ENCODE peak calls at places on chromosomes 2 and 18, in five cellular contexts. S, G, A, F and E are unnamed samples.
A peak's percentile ranks its signal among the peaks of the same experiment; 100 is the strongest.

GRCh38 chr18:45496746-45497145 is 118.5 kb upstream of the SLC14A2 start:
- DNase-seq in S (no peak), A (no peak), F (no peak), G (no peak), E (no peak)

GRCh38 chr18:58190842-58191530 is 147.0 kb downstream of the NEDD4L start:
- DNase-seq in F (no peak), A (no peak), S (peak; percentile 40), G (no peak), E (no peak)

GRCh38 chr2:28350791-28351285 is 41.8 kb upstream of the FOSL2 start:
- DNase-seq in S (no peak), G (no peak), A (peak; percentile 11), F (no peak), E (no peak)

GRCh38 chr18:25732862-25733261 is 357.6 kb downstream of the SS18 start:
- DNase-seq in A (no peak), S (no peak), G (no peak), F (no peak), E (no peak)

GRCh38 chr2:108409768-108410167 is 32.0 kb downstream of the SULT1C4 start:
- DNase-seq in G (no peak), S (peak; percentile 72), A (no peak), F (no peak), E (no peak)

GRCh38 chr18:78950386-78950785 is 29.2 kb upstream of the SALL3 start:
- DNase-seq in G (no peak), F (no peak), S (no peak), A (no peak), E (no peak)

GRCh38 chr2:221958224-221958623 is 340.6 kb downstream of the PAX3 start:
- DNase-seq in G (no peak), S (no peak), F (no peak), A (no peak), E (no peak)

GRCh38 chr2:189569295-189569925 is 11.2 kb downstream of the SLC40A1 start:
- DNase-seq in G (peak; percentile 65), A (no peak), S (peak; percentile 14), F (no peak), E (no peak)

GRCh38 chr2:65128297-65129190 is 1.4 kb downstream of the RAB1A start:
- DNase-seq in G (peak; percentile 19), S (peak; percentile 12), F (no peak), A (peak; percentile 47), E (no peak)

GRCh38 chr2:166765141-166765540 is 123.1 kb upstream of the XIRP2 start:
- DNase-seq in G (no peak), A (no peak), F (no peak), S (no peak), E (no peak)